ENCODE peak calls at places on chromosomes 1 and 21, in eight cellular contexts. One of them, this sample, is unnamed.

GRCh38 chr1:92399076-92399475 is 87.6 kb downstream of the GFI1 start:
- DNase-seq in brain microvascular endothelial cell: no peak
- DNase-seq in activated T-helper 1 cell treated with anti-CD3 and anti-CD28 coated beads, Interleukin-2, amount 50 U/mL, for 16 hours: no peak
- DNase-seq in GM23338: no peak
- DNase-seq in T-helper 9 cell: no peak
- DNase-seq in G401: no peak
- DNase-seq in GM19239: no peak
- DNase-seq in mesenchymal stem cell: no peak
- DNase-seq in this sample: no peak

GRCh38 chr1:157080714-157081113 is 18.9 kb downstream of the ETV3L start:
- DNase-seq in GM23338: no peak
- DNase-seq in GM19239: no peak
- DNase-seq in brain microvascular endothelial cell: no peak
- DNase-seq in mesenchymal stem cell: no peak
- DNase-seq in T-helper 9 cell: no peak
- DNase-seq in activated T-helper 1 cell treated with anti-CD3 and anti-CD28 coated beads, Interleukin-2, amount 50 U/mL, for 16 hours: no peak
- DNase-seq in G401: no peak
- DNase-seq in this sample: no peak

GRCh38 chr21:34967509-34968289 is 81.4 kb downstream of the RUNX1 start:
- DNase-seq in GM19239: no peak
- DNase-seq in GM23338: no peak
- DNase-seq in activated T-helper 1 cell treated with anti-CD3 and anti-CD28 coated beads, Interleukin-2, amount 50 U/mL, for 16 hours: no peak
- DNase-seq in brain microvascular endothelial cell: no peak
- DNase-seq in mesenchymal stem cell: peak
- DNase-seq in G401: peak
- DNase-seq in T-helper 9 cell: no peak
- DNase-seq in this sample: no peak

GRCh38 chr1:150560986-150561829 is 12.0 kb downstream of the ADAMTSL4 start:
- DNase-seq in activated T-helper 1 cell treated with anti-CD3 and anti-CD28 coated beads, Interleukin-2, amount 50 U/mL, for 16 hours: peak
- DNase-seq in T-helper 9 cell: peak
- DNase-seq in GM19239: peak
- DNase-seq in mesenchymal stem cell: peak
- DNase-seq in GM23338: peak
- DNase-seq in G401: peak
- DNase-seq in brain microvascular endothelial cell: peak
- DNase-seq in this sample: peak

GRCh38 chr1:152442291-152442690 is 28.2 kb upstream of the CRNN start:
- DNase-seq in GM19239: no peak
- DNase-seq in G401: no peak
- DNase-seq in mesenchymal stem cell: no peak
- DNase-seq in brain microvascular endothelial cell: no peak
- DNase-seq in T-helper 9 cell: no peak
- DNase-seq in activated T-helper 1 cell treated with anti-CD3 and anti-CD28 coated beads, Interleukin-2, amount 50 U/mL, for 16 hours: no peak
- DNase-seq in GM23338: no peak
- DNase-seq in this sample: no peak

GRCh38 chr1:12595839-12596821 is 21.9 kb downstream of the DHRS3 start:
- DNase-seq in GM19239: peak
- DNase-seq in T-helper 9 cell: no peak
- DNase-seq in brain microvascular endothelial cell: peak
- DNase-seq in activated T-helper 1 cell treated with anti-CD3 and anti-CD28 coated beads, Interleukin-2, amount 50 U/mL, for 16 hours: no peak
- DNase-seq in G401: no peak
- DNase-seq in GM23338: peak
- DNase-seq in mesenchymal stem cell: peak
- DNase-seq in this sample: peak

GRCh38 chr1:207579436-207579799 is 65.5 kb upstream of the CR1L start:
- DNase-seq in GM23338: peak
- DNase-seq in G401: peak
- DNase-seq in GM19239: peak
- DNase-seq in T-helper 9 cell: no peak
- DNase-seq in mesenchymal stem cell: peak
- DNase-seq in activated T-helper 1 cell treated with anti-CD3 and anti-CD28 coated beads, Interleukin-2, amount 50 U/mL, for 16 hours: no peak
- DNase-seq in brain microvascular endothelial cell: peak
- DNase-seq in this sample: no peak

GRCh38 chr1:60936943-60937342 is 145.4 kb upstream of the NFIA start:
- DNase-seq in GM23338: no peak
- DNase-seq in GM19239: no peak
- DNase-seq in mesenchymal stem cell: no peak
- DNase-seq in activated T-helper 1 cell treated with anti-CD3 and anti-CD28 coated beads, Interleukin-2, amount 50 U/mL, for 16 hours: no peak
- DNase-seq in brain microvascular endothelial cell: no peak
- DNase-seq in T-helper 9 cell: no peak
- DNase-seq in G401: peak
- DNase-seq in this sample: no peak

GRCh38 chr1:38420666-38421065 is 374.1 kb upstream of the POU3F1 start:
- DNase-seq in T-helper 9 cell: no peak
- DNase-seq in brain microvascular endothelial cell: no peak
- DNase-seq in G401: no peak
- DNase-seq in GM19239: no peak
- DNase-seq in mesenchymal stem cell: no peak
- DNase-seq in activated T-helper 1 cell treated with anti-CD3 and anti-CD28 coated beads, Interleukin-2, amount 50 U/mL, for 16 hours: no peak
- DNase-seq in GM23338: no peak
- DNase-seq in this sample: no peak

GRCh38 chr1:2556277-2557145 is at the start of gene TNFRSF14:
- DNase-seq in mesenchymal stem cell: peak
- DNase-seq in brain microvascular endothelial cell: peak
- DNase-seq in T-helper 9 cell: peak
- DNase-seq in GM23338: no peak
- DNase-seq in activated T-helper 1 cell treated with anti-CD3 and anti-CD28 coated beads, Interleukin-2, amount 50 U/mL, for 16 hours: peak
- DNase-seq in GM19239: peak
- DNase-seq in G401: no peak
- DNase-seq in this sample: peak

GRCh38 chr1:236753964-236754363 is 41.1 kb upstream of the MTR start:
- DNase-seq in GM23338: no peak
- DNase-seq in brain microvascular endothelial cell: no peak
- DNase-seq in T-helper 9 cell: no peak
- DNase-seq in GM19239: no peak
- DNase-seq in mesenchymal stem cell: no peak
- DNase-seq in activated T-helper 1 cell treated with anti-CD3 and anti-CD28 coated beads, Interleukin-2, amount 50 U/mL, for 16 hours: no peak
- DNase-seq in G401: no peak
- DNase-seq in this sample: no peak

GRCh38 chr1:48661726-48662483 is 114.8 kb downstream of the BEND5 start:
- DNase-seq in T-helper 9 cell: no peak
- DNase-seq in mesenchymal stem cell: no peak
- DNase-seq in GM19239: no peak
- DNase-seq in GM23338: no peak
- DNase-seq in brain microvascular endothelial cell: no peak
- DNase-seq in G401: no peak
- DNase-seq in activated T-helper 1 cell treated with anti-CD3 and anti-CD28 coated beads, Interleukin-2, amount 50 U/mL, for 16 hours: no peak
- DNase-seq in this sample: no peak

GRCh38 chr1:160625725-160626498 is 20.9 kb downstream of the SLAMF1 start:
- DNase-seq in T-helper 9 cell: peak
- DNase-seq in activated T-helper 1 cell treated with anti-CD3 and anti-CD28 coated beads, Interleukin-2, amount 50 U/mL, for 16 hours: peak
- DNase-seq in brain microvascular endothelial cell: no peak
- DNase-seq in GM23338: no peak
- DNase-seq in GM19239: no peak
- DNase-seq in mesenchymal stem cell: no peak
- DNase-seq in G401: no peak
- DNase-seq in this sample: no peak

GRCh38 chr21:39003982-39004775 is 179.1 kb downstream of the PSMG1 start:
- DNase-seq in T-helper 9 cell: no peak
- DNase-seq in mesenchymal stem cell: peak
- DNase-seq in brain microvascular endothelial cell: peak
- DNase-seq in activated T-helper 1 cell treated with anti-CD3 and anti-CD28 coated beads, Interleukin-2, amount 50 U/mL, for 16 hours: no peak
- DNase-seq in G401: no peak
- DNase-seq in GM19239: no peak
- DNase-seq in GM23338: no peak
- DNase-seq in this sample: no peak

GRCh38 chr1:18738617-18739016 is 108.0 kb downstream of the PAX7 start:
- DNase-seq in G401: no peak
- DNase-seq in T-helper 9 cell: no peak
- DNase-seq in GM23338: no peak
- DNase-seq in GM19239: no peak
- DNase-seq in activated T-helper 1 cell treated with anti-CD3 and anti-CD28 coated beads, Interleukin-2, amount 50 U/mL, for 16 hours: no peak
- DNase-seq in brain microvascular endothelial cell: no peak
- DNase-seq in mesenchymal stem cell: no peak
- DNase-seq in this sample: no peak

GRCh38 chr1:42939216-42939615 is 19.5 kb downstream of the SLC2A1 start:
- DNase-seq in activated T-helper 1 cell treated with anti-CD3 and anti-CD28 coated beads, Interleukin-2, amount 50 U/mL, for 16 hours: no peak
- DNase-seq in mesenchymal stem cell: no peak
- DNase-seq in GM19239: no peak
- DNase-seq in GM23338: no peak
- DNase-seq in T-helper 9 cell: no peak
- DNase-seq in brain microvascular endothelial cell: no peak
- DNase-seq in G401: no peak
- DNase-seq in this sample: no peak

GRCh38 chr1:243977104-243977503 is 74.0 kb upstream of the ZBTB18 start:
- DNase-seq in GM23338: no peak
- DNase-seq in T-helper 9 cell: no peak
- DNase-seq in G401: no peak
- DNase-seq in brain microvascular endothelial cell: peak
- DNase-seq in activated T-helper 1 cell treated with anti-CD3 and anti-CD28 coated beads, Interleukin-2, amount 50 U/mL, for 16 hours: no peak
- DNase-seq in mesenchymal stem cell: no peak
- DNase-seq in GM19239: no peak
- DNase-seq in this sample: no peak

GRCh38 chr1:75916834-75917233 is 15.4 kb downstream of the ASB17 start:
- DNase-seq in GM23338: no peak
- DNase-seq in brain microvascular endothelial cell: no peak
- DNase-seq in mesenchymal stem cell: no peak
- DNase-seq in G401: no peak
- DNase-seq in activated T-helper 1 cell treated with anti-CD3 and anti-CD28 coated beads, Interleukin-2, amount 50 U/mL, for 16 hours: no peak
- DNase-seq in GM19239: no peak
- DNase-seq in T-helper 9 cell: no peak
- DNase-seq in this sample: no peak

GRCh38 chr21:41780337-41781046 is 13.6 kb upstream of the RIPK4 start:
- DNase-seq in activated T-helper 1 cell treated with anti-CD3 and anti-CD28 coated beads, Interleukin-2, amount 50 U/mL, for 16 hours: no peak
- DNase-seq in GM23338: no peak
- DNase-seq in mesenchymal stem cell: no peak
- DNase-seq in T-helper 9 cell: no peak
- DNase-seq in GM19239: no peak
- DNase-seq in G401: no peak
- DNase-seq in brain microvascular endothelial cell: no peak
- DNase-seq in this sample: no peak

GRCh38 chr1:91870322-91870721 is 15.6 kb downstream of the TGFBR3 start:
- DNase-seq in brain microvascular endothelial cell: no peak
- DNase-seq in T-helper 9 cell: no peak
- DNase-seq in mesenchymal stem cell: no peak
- DNase-seq in G401: no peak
- DNase-seq in GM23338: no peak
- DNase-seq in activated T-helper 1 cell treated with anti-CD3 and anti-CD28 coated beads, Interleukin-2, amount 50 U/mL, for 16 hours: no peak
- DNase-seq in GM19239: no peak
- DNase-seq in this sample: no peak

GRCh38 chr1:54571326-54571725 is 23.3 kb downstream of the ACOT11 start:
- DNase-seq in brain microvascular endothelial cell: no peak
- DNase-seq in T-helper 9 cell: no peak
- DNase-seq in activated T-helper 1 cell treated with anti-CD3 and anti-CD28 coated beads, Interleukin-2, amount 50 U/mL, for 16 hours: no peak
- DNase-seq in GM19239: no peak
- DNase-seq in mesenchymal stem cell: no peak
- DNase-seq in GM23338: no peak
- DNase-seq in G401: no peak
- DNase-seq in this sample: no peak

GRCh38 chr1:8464377-8464776 is 146.5 kb downstream of the SLC45A1 start:
- DNase-seq in GM19239: no peak
- DNase-seq in brain microvascular endothelial cell: no peak
- DNase-seq in G401: no peak
- DNase-seq in GM23338: peak
- DNase-seq in T-helper 9 cell: no peak
- DNase-seq in mesenchymal stem cell: no peak
- DNase-seq in activated T-helper 1 cell treated with anti-CD3 and anti-CD28 coated beads, Interleukin-2, amount 50 U/mL, for 16 hours: no peak
- DNase-seq in this sample: no peak

GRCh38 chr1:58811303-58811702 is 27.5 kb upstream of the JUN start:
- DNase-seq in G401: no peak
- DNase-seq in mesenchymal stem cell: no peak
- DNase-seq in T-helper 9 cell: no peak
- DNase-seq in GM23338: no peak
- DNase-seq in GM19239: no peak
- DNase-seq in activated T-helper 1 cell treated with anti-CD3 and anti-CD28 coated beads, Interleukin-2, amount 50 U/mL, for 16 hours: no peak
- DNase-seq in brain microvascular endothelial cell: no peak
- DNase-seq in this sample: no peak

GRCh38 chr1:92701147-92701546 is 83.8 kb downstream of the EVI5 start:
- DNase-seq in GM23338: no peak
- DNase-seq in activated T-helper 1 cell treated with anti-CD3 and anti-CD28 coated beads, Interleukin-2, amount 50 U/mL, for 16 hours: no peak
- DNase-seq in G401: no peak
- DNase-seq in GM19239: no peak
- DNase-seq in T-helper 9 cell: no peak
- DNase-seq in brain microvascular endothelial cell: peak
- DNase-seq in mesenchymal stem cell: peak
- DNase-seq in this sample: no peak

GRCh38 chr1:192610114-192610958 is 25.6 kb upstream of the RGS13 start:
- DNase-seq in brain microvascular endothelial cell: no peak
- DNase-seq in GM19239: no peak
- DNase-seq in mesenchymal stem cell: peak
- DNase-seq in G401: no peak
- DNase-seq in GM23338: peak
- DNase-seq in T-helper 9 cell: no peak
- DNase-seq in activated T-helper 1 cell treated with anti-CD3 and anti-CD28 coated beads, Interleukin-2, amount 50 U/mL, for 16 hours: no peak
- DNase-seq in this sample: no peak

GRCh38 chr1:156656779-156657160 is 14.9 kb downstream of the BCAN start:
- DNase-seq in GM19239: no peak
- DNase-seq in mesenchymal stem cell: peak
- DNase-seq in brain microvascular endothelial cell: no peak
- DNase-seq in T-helper 9 cell: no peak
- DNase-seq in activated T-helper 1 cell treated with anti-CD3 and anti-CD28 coated beads, Interleukin-2, amount 50 U/mL, for 16 hours: no peak
- DNase-seq in G401: no peak
- DNase-seq in GM23338: peak
- DNase-seq in this sample: no peak

GRCh38 chr1:26739251-26739914 is 43.6 kb downstream of the ARID1A start:
- DNase-seq in T-helper 9 cell: no peak
- DNase-seq in GM19239: no peak
- DNase-seq in GM23338: no peak
- DNase-seq in brain microvascular endothelial cell: no peak
- DNase-seq in activated T-helper 1 cell treated with anti-CD3 and anti-CD28 coated beads, Interleukin-2, amount 50 U/mL, for 16 hours: no peak
- DNase-seq in mesenchymal stem cell: no peak
- DNase-seq in G401: no peak
- DNase-seq in this sample: no peak

GRCh38 chr1:107724648-107725047 is 240.3 kb downstream of the VAV3 start:
- DNase-seq in GM23338: no peak
- DNase-seq in T-helper 9 cell: no peak
- DNase-seq in G401: no peak
- DNase-seq in GM19239: no peak
- DNase-seq in activated T-helper 1 cell treated with anti-CD3 and anti-CD28 coated beads, Interleukin-2, amount 50 U/mL, for 16 hours: no peak
- DNase-seq in mesenchymal stem cell: no peak
- DNase-seq in brain microvascular endothelial cell: no peak
- DNase-seq in this sample: no peak